ENCODE peak calls at places on chromosomes 7 and 10, in four cellular contexts. J is IMR-90, G is lung, I is Peyer's patch. O is an unnamed sample.

GRCh38 chr10:93993782-93994668 is at the start of gene PLCE1:
- DNase-seq in I (peak; percentile 82), G (peak; percentile 51), J (peak; percentile 19), O (no peak)

GRCh38 chr7:130961128-130961601 is 227.2 kb upstream of the KLF14 start:
- DNase-seq in J (peak; percentile 77), G (no peak), I (no peak), O (no peak)

GRCh38 chr7:134548877-134549276 is at the start of gene AKR1B15:
- DNase-seq in I (no peak), G (no peak), J (peak; percentile 55), O (no peak)

GRCh38 chr7:44541876-44542610 is 913 bp upstream of the NPC1L1 start:
- DNase-seq in I (no peak), G (no peak), J (no peak), O (no peak)

GRCh38 chr10:86100581-86101061 is 266.0 kb downstream of the GRID1 start:
- DNase-seq in I (no peak), J (peak; percentile 4), G (no peak), O (no peak)

GRCh38 chr7:39890411-39890810 is 59.6 kb upstream of the CDK13 start:
- DNase-seq in I (no peak), G (no peak), J (no peak), O (no peak)

GRCh38 chr10:110355181-110355831 is 50.6 kb upstream of the SMNDC1 start:
- DNase-seq in G (no peak), I (no peak), J (no peak), O (no peak)

GRCh38 chr10:18312385-18313145 is 172.3 kb downstream of the CACNB2 start:
- DNase-seq in J (peak; percentile 62), G (no peak), I (no peak), O (peak; percentile 17)

GRCh38 chr7:158682456-158682855 is 22.1 kb downstream of the NCAPG2 start:
- DNase-seq in I (no peak), G (no peak), J (no peak), O (no peak)

GRCh38 chr7:93146465-93147127 is 1.6 kb downstream of the SAMD9L start:
- DNase-seq in G (no peak), I (no peak), J (no peak), O (no peak)

GRCh38 chr7:156579566-156579965 is 61.0 kb upstream of the RNF32 start:
- DNase-seq in G (no peak), J (no peak), I (no peak), O (no peak)

GRCh38 chr7:138458576-138459234 is 1.4 kb upstream of the TRIM24 start:
- DNase-seq in I (no peak), J (no peak), G (no peak), O (no peak)

GRCh38 chr7:77282897-77283296 is 83.3 kb upstream of the FGL2 start:
- DNase-seq in J (no peak), I (no peak), G (no peak), O (no peak)

GRCh38 chr10:119478111-119479047 is 64.1 kb downstream of the RGS10 start:
- DNase-seq in J (no peak), I (no peak), G (no peak), O (no peak)

GRCh38 chr10:83680470-83680891 is 458.8 kb upstream of the GHITM start:
- DNase-seq in I (no peak), G (no peak), J (no peak), O (no peak)

GRCh38 chr7:636396-636795 is 90.1 kb upstream of the DNAAF5 start:
- DNase-seq in G (no peak), I (no peak), J (no peak), O (no peak)

GRCh38 chr10:85545874-85546273 is 820.7 kb downstream of the GRID1 start:
- DNase-seq in J (no peak), G (no peak), I (no peak), O (no peak)

GRCh38 chr10:4519691-4520402 is 306.2 kb upstream of the AKR1E2 start:
- DNase-seq in G (no peak), I (no peak), J (peak; percentile 72), O (no peak)

GRCh38 chr10:72254891-72255568 is 18.7 kb upstream of the DDIT4 start:
- DNase-seq in I (peak; percentile 91), J (peak; percentile 57), G (peak; percentile 83), O (no peak)

GRCh38 chr7:20310963-20311742 is 19.5 kb upstream of the ITGB8 start:
- DNase-seq in G (no peak), I (no peak), J (peak; percentile 67), O (no peak)

GRCh38 chr10:44908071-44908709 is 2.9 kb upstream of the TMEM72 start:
- DNase-seq in G (no peak), J (peak; percentile 59), I (no peak), O (no peak)

GRCh38 chr10:71213761-71214440 is 1.5 kb downstream of the UNC5B start:
- DNase-seq in J (peak; percentile 80), I (no peak), G (no peak), O (peak; percentile 73)

GRCh38 chr7:99002146-99002826 is 124.0 kb downstream of the TRRAP start:
- DNase-seq in G (no peak), I (no peak), J (no peak), O (no peak)

GRCh38 chr7:120337308-120337907 is 64.4 kb downstream of the KCND2 start:
- DNase-seq in G (no peak), J (peak; percentile 0), I (no peak), O (peak; percentile 1)

GRCh38 chr7:148699772-148700629 is 1.3 kb downstream of the CUL1 start:
- DNase-seq in G (no peak), I (no peak), J (peak; percentile 39), O (no peak)

GRCh38 chr7:80392229-80393169 is 119.4 kb downstream of the GNAT3 start:
- DNase-seq in J (peak; percentile 60), G (no peak), I (no peak), O (no peak)

GRCh38 chr7:604038-604883 is 84.6 kb upstream of the PDGFA start:
- DNase-seq in J (peak; percentile 54), I (peak; percentile 73), G (peak; percentile 77), O (no peak)

GRCh38 chr7:112421666-112422486 is 28.4 kb upstream of the IFRD1 start:
- DNase-seq in G (no peak), J (no peak), I (no peak), O (no peak)

GRCh38 chr7:68235937-68236336 is 1239.3 kb downstream of the TYW1 start:
- DNase-seq in J (no peak), G (no peak), I (no peak), O (no peak)

GRCh38 chr10:921471-922414 is 9.8 kb downstream of the LARP4B start:
- DNase-seq in J (peak; percentile 72), G (no peak), I (no peak), O (no peak)

GRCh38 chr10:117830832-117831231 is 215.9 kb downstream of the RAB11FIP2 start:
- DNase-seq in J (no peak), G (peak; percentile 30), I (no peak), O (no peak)
- H3K4me3 ChIP-seq in J (no peak overlapping the region), G (no peak overlapping the region), I (peak overlapping the region; percentile 24), O (no peak overlapping the region)

GRCh38 chr10:126156545-126156944 is 231.7 kb downstream of the ADAM12 start:
- DNase-seq in G (no peak), I (no peak), J (no peak), O (no peak)

GRCh38 chr10:126156012-126156411 is 232.3 kb downstream of the ADAM12 start:
- DNase-seq in I (no peak), G (no peak), J (no peak), O (no peak)

GRCh38 chr10:126158090-126158489 is 230.2 kb downstream of the ADAM12 start:
- DNase-seq in I (no peak), G (no peak), J (no peak), O (no peak)

GRCh38 chr10:126157127-126157526 is 231.2 kb downstream of the ADAM12 start:
- DNase-seq in G (no peak), J (no peak), I (no peak), O (no peak)

DNA sequence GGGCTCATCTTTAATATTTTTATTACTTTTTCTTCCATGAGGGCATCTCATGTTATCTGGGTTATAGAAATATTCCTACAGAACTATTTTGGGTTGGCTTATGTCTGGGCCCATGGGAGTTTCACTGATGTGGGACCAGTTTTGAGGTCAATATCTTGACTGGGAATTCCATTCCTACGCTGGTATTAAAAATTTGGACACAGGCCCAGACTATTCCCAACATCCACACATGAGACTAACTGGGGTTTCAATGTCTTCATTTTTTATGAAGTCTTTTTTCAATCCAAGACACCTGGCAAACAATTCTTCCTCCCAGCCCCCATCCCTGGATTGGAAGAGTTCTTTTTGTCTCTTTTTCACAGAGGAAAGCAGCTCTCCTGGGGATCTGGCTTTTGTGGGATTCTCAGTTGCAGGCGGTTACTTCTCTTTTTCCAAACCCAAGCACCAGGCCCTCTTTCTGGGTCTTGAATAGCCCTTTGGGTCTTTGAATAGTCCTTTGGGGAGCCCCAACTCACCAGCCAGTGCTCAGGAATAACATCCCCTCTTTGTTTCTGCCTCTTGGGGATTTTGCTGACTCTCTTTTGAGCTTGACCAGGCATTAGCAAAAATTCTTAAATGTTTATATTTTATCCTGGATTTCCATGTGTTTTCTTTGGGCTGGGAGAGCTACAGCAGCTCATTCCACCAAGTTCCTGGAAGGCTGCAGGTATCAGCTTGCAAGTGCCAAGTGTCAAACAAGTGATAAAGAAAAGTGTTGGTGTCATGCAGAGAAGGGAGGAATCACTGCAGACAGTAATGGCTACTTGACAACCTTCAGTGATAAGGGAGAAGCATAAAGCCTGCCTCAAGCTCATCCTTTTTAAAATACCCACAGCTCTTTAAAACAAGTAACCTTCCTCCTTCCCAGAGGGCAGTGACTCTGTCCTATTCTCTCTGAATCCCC is 234.3 kb downstream of the ADAM12 start:
- DNase-seq in G (no peak), I (no peak), J (peak; percentile 23), O (no peak)
- H3K4me3 ChIP-seq in G (no peak overlapping the region), I (no peak overlapping the region), J (no peak overlapping the region), O (no peak overlapping the region)

GRCh38 chr7:89500082-89500481 is 654.2 kb upstream of the STEAP1 start:
- DNase-seq in I (no peak), J (no peak), G (no peak), O (no peak)
- H3K4me3 ChIP-seq in I (no peak overlapping the region), J (no peak overlapping the region), G (no peak overlapping the region), O (no peak overlapping the region)

DNA sequence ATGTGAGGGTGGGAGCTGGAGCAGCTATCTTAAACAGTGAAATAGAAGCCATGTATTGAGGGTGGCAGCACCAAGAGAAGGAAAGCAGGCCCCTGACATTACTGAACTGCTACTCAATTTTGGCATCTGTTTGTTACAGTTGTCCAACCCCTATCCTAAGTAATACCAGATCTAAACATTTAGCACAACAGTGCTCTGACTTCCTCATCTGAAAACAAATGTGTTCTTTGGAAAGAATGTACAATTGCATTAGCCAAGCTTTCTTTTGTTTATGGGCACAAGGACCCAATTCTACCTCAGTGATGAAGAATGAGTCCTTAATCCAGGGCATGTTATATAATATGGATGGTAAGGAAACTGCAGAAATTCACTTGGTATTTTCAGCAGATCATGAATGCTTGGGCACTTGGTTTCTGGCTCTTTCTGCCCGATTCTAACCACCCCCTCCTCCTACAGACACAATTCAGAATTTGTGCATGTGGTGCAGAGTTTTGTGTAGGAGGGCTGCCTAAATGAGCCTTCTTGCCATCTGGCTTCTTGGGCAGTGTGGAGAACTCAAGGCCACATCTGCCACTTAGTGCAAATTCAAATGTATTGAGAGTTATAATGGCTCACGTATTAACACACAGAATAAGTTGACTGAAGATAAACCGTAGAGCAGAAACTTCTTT is 36.9 kb upstream of the KMT2E start:
- DNase-seq in J (no peak), I (no peak), G (no peak), O (no peak)
- H3K4me3 ChIP-seq in J (no peak overlapping the region), I (no peak overlapping the region), G (no peak overlapping the region), O (no peak overlapping the region)

GRCh38 chr7:41720886-41721285 is 18.0 kb upstream of the INHBA start:
- DNase-seq in J (no peak), I (no peak), G (no peak), O (no peak)
- H3K4me3 ChIP-seq in J (no peak overlapping the region), I (no peak overlapping the region), G (no peak overlapping the region), O (no peak overlapping the region)